ENCODE peak calls at places on chromosome 16, in nine cellular contexts. G, U, D, L, T, S, J, O and H are unnamed samples.

GRCh38 chr16:14283786-14284185 is 212.7 kb downstream of the MRTFB start:
- DNase-seq in G (no peak), U (no peak), D (no peak), L (no peak), T (no peak), S (no peak), J (no peak), O (no peak), H (no peak)

GRCh38 chr16:65658339-65659275 is 536.7 kb upstream of the CDH11 start:
- DNase-seq in G (peak; percentile 77), U (no peak), D (peak; percentile 68), L (peak; percentile 44), T (no peak), S (no peak), J (peak; percentile 85), O (peak; percentile 87), H (peak; percentile 84)

GRCh38 chr16:85686912-85687591 is 1.7 kb downstream of the GINS2 start:
- DNase-seq in G (no peak), U (no peak), D (no peak), L (no peak), T (no peak), S (no peak), J (no peak), O (no peak), H (no peak)

GRCh38 chr16:48687421-48688038 is 77.5 kb upstream of the N4BP1 start:
- DNase-seq in G (peak; percentile 65), U (peak; percentile 83), D (peak; percentile 75), L (peak; percentile 29), T (peak; percentile 28), S (peak; percentile 22), J (peak; percentile 80), O (peak; percentile 79), H (peak; percentile 46)

GRCh38 chr16:68093816-68094613 is 8.8 kb downstream of the NFATC3 start:
- DNase-seq in G (no peak), U (peak; percentile 32), D (peak; percentile 67), L (no peak), T (no peak), S (no peak), J (peak; percentile 54), O (peak; percentile 71), H (peak; percentile 71)

GRCh38 chr16:525520-526180 is 1.9 kb upstream of the CAPN15 start:
- DNase-seq in G (peak; percentile 82), U (no peak), D (peak; percentile 75), L (peak; percentile 50), T (no peak), S (no peak), J (peak; percentile 80), O (peak; percentile 90), H (peak; percentile 86)

GRCh38 chr16:30567991-30568638 is 3.4 kb downstream of the ZNF688 start:
- DNase-seq in G (peak; percentile 49), U (no peak), D (peak; percentile 72), L (peak; percentile 33), T (no peak), S (no peak), J (peak; percentile 96), O (peak; percentile 95), H (peak; percentile 87)

GRCh38 chr16:86091976-86092375 is 193.0 kb downstream of the IRF8 start:
- DNase-seq in G (no peak), U (no peak), D (no peak), L (no peak), T (no peak), S (no peak), J (no peak), O (no peak), H (no peak)

GRCh38 chr16:87789437-87790277 is 23.9 kb upstream of the KLHDC4 start:
- DNase-seq in G (peak; percentile 65), U (no peak), D (peak; percentile 95), L (peak; percentile 39), T (peak; percentile 60), S (no peak), J (peak; percentile 46), O (peak; percentile 84), H (peak; percentile 73)

GRCh38 chr16:48609453-48610023 is 442 bp downstream of the N4BP1 start:
- DNase-seq in G (peak; percentile 18), U (peak; percentile 86), D (peak; percentile 60), L (no peak), T (peak; percentile 70), S (peak; percentile 41), J (peak; percentile 60), O (peak; percentile 51), H (peak; percentile 68)

GRCh38 chr16:2205967-2206313 is 686 bp downstream of the MLST8 start:
- DNase-seq in G (no peak), U (peak; percentile 69), D (no peak), L (no peak), T (no peak), S (peak; percentile 29), J (no peak), O (no peak), H (no peak)

GRCh38 chr16:50301626-50302471 is 35.5 kb downstream of the ADCY7 start:
- DNase-seq in G (peak; percentile 79), U (no peak), D (peak; percentile 71), L (no peak), T (no peak), S (peak; percentile 74), J (peak; percentile 55), O (peak; percentile 80), H (peak; percentile 60)

GRCh38 chr16:84806256-84806889 is 13.4 kb upstream of the CRISPLD2 start:
- DNase-seq in G (peak; percentile 96), U (no peak), D (peak; percentile 91), L (peak; percentile 71), T (peak; percentile 42), S (peak; percentile 58), J (peak; percentile 92), O (peak; percentile 90), H (peak; percentile 92)

GRCh38 chr16:76518791-76519190 is 241.6 kb downstream of the CNTNAP4 start:
- DNase-seq in G (no peak), U (peak; percentile 49), D (no peak), L (no peak), T (no peak), S (no peak), J (no peak), O (no peak), H (no peak)

DNA sequence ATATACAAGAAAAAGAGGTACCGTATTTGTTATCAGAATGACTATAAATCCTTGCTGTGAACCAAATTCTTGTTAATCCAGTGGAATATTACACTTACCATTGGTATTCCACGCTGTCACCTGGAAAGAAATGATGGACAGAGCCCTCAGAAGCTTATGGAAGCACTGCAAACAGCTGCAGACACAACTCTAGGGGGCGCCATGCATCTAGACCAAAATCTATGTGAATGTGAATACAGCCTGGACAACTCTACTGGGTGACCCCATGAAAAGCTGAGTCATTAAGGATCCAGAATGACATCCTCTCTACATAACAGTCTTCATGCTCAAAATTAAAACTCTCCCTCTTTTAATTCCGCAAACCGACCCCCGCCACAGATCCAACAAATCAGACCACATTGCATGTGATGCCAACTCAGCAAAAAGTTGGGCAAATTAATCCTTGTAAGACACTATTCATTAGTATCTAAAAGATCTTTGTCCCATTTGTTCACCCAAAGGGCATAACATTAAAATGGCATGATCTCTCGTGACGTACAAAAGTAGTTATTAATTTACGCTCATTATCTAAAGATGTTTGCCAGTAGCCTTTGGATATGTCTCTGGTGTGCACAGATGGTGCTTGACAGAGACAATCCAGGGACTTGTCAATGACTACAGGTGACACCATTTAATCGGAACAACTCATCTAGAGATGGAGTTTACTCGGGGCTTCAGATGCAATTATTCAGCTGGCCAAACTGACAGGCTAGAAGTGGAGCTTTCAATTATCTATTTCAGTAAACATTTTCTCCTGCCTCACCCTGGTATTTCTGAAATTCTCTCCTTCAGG is 552.7 kb upstream of the PSMD7 start:
- DNase-seq in G (no peak), U (peak; percentile 54), D (peak; percentile 8), L (no peak), T (no peak), S (no peak), J (no peak), O (no peak), H (no peak)
- TF ChIP-seq CTCF in G (peak; percentile 22), U (peak; percentile 58), D (no peak), L (no peak), T (no peak), S (no peak), J (no peak), O (no peak), H (no peak)

DNA sequence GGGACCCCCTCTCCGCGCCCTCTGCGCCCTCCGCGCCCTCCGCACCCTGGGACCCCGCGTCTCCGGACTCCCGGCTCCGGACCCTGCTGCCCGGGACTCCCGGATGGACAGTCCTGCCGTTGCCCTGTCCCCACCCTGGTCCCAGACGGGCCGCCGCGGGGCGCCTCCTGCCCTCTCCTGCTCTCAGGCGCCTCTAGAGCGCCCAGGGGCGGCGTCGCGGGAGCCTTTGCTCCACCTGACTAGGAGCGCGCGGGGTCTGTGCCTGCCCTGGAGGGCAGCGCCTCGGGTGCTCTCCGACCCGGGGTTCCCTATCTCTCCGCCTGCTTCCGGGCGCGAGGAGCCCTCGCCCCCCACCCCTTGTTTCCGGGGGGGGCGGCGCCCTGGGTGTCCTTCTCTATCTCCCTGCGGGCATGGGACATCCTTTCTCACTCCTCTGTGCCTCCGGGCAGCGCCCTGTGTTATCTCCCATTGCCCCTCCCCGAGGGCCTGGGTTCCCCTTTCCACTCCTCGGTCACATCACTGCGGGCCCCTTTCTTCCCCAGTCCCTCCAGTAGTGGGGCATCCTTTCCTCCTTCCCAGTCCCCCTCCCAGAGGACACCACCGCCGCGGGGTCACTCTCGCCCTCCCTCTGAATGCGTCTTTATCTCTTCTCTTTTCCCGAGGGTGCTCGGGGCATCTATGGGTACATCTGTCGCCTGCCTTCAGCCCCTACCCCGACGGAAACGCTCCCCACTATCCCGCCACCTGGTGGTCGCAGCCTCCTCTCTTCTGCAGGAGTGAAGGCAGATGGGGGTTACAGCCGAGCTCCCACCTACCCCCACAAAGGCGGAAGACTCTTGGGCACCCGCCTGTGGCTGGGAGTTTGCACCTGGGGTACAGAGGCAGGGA is 865 bp downstream of the PRKCB start:
- DNase-seq in G (no peak), U (peak; percentile 74), D (no peak), L (no peak), T (peak; percentile 48), S (no peak), J (no peak), O (no peak), H (no peak)
- H3K4me3 ChIP-seq in G (no peak overlapping the region), U (peak overlapping the region; percentile 69), D (no peak overlapping the region), L (no peak overlapping the region), T (peak overlapping the region; percentile 59), S (peak overlapping the region; percentile 57), J (no peak overlapping the region), O (no peak overlapping the region), H (no peak overlapping the region)

GRCh38 chr16:27228621-27229501 is 25.5 kb downstream of the KDM8 start:
- DNase-seq in G (no peak), U (no peak), D (no peak), L (no peak), T (no peak), S (no peak), J (no peak), O (no peak), H (no peak)
- TF ChIP-seq CTCF in G (no peak), U (no peak), D (no peak), L (no peak), T (no peak), S (no peak), J (no peak), O (no peak), H (no peak)

DNA sequence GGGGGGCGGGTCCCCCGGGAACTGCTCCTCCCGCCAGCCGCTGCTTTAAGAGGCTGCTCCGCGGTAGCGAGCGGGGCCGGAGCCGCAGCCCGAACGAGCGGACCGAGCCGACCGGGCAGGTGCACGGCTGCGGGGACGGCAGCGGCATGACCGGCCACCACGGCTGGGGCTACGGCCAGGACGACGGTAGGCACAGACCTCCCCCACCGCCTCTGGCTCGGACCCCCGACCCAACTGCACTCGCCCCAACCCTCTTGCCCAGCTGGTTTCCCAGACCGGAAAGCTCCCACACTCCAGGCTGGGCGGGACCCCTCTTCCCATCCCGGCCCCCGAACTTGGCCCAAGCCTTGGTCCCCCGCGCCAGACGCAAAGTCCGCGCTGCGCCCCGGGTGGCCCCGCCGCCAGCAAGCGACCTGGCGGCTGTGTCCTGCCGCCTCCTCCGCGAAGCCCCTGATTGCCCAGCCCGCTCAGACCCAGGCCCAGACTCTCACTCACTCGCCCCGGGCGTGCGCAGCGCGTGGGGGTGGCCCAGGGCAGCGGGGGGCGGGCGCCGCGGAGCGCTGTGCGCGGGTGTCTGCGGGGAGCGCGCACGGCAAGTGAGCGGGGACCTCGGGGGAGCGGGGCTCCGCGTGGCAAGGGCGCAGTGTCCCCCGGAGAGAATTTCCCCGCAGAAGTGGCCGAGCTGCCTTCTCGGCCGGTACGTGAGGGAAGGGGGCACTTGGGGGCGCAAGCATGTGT is at the start of gene CA7:
- DNase-seq in G (no peak), U (peak; percentile 34), D (no peak), L (no peak), T (no peak), S (no peak), J (no peak), O (no peak), H (peak; percentile 21)
- H3K4me3 ChIP-seq in G (peak within 1 kb of the TSS; percentile 40), U (peak within 1 kb of the TSS; percentile 63), D (peak within 1 kb of the TSS; percentile 19), L (peak within 1 kb of the TSS; percentile 40), T (peak within 1 kb of the TSS; percentile 65), S (peak within 1 kb of the TSS; percentile 43), J (peak within 1 kb of the TSS; percentile 29), O (peak within 1 kb of the TSS; percentile 21), H (peak within 1 kb of the TSS; percentile 43)